ENCODE peak calls at places on chromosomes 2 and 18, in eight cellular contexts. J is coronary artery; T is HL-60; A is CD8-positive, alpha-beta T cell; H is transverse colon; W is lower leg skin; O is tibial nerve; P is AG04450. C is an unnamed sample.

GRCh38 chr2:176491172-176491904 is 222.1 kb downstream of the MTX2 start:
- DNase-seq in J (peak; percentile 82), T (no peak), A (peak; percentile 42), H (no peak), W (peak; percentile 91), O (peak; percentile 68), P (peak; percentile 97), C (no peak)

GRCh38 chr18:10142496-10143160 is 228.8 kb downstream of the VAPA start:
- DNase-seq in J (no peak), T (no peak), A (no peak), H (no peak), W (peak; percentile 78), O (no peak), P (no peak), C (no peak)

GRCh38 chr18:54218299-54218698 is 6.2 kb downstream of the MBD2 start:
- DNase-seq in J (no peak), T (no peak), A (no peak), H (no peak), W (no peak), O (no peak), P (no peak), C (no peak)

GRCh38 chr2:25981596-25982272 is 563 bp downstream of the KIF3C start:
- DNase-seq in J (no peak), T (peak; percentile 35), A (no peak), H (no peak), W (no peak), O (no peak), P (no peak), C (peak; percentile 24)

GRCh38 chr2:167506395-167506794 is 618.1 kb downstream of the XIRP2 start:
- DNase-seq in J (no peak), T (no peak), A (no peak), H (no peak), W (no peak), O (no peak), P (peak; percentile 1), C (no peak)

GRCh38 chr2:129923265-129924141 is 56.0 kb upstream of the RAB6C start:
- DNase-seq in J (no peak), T (peak; percentile 4), A (no peak), H (no peak), W (peak; percentile 78), O (peak; percentile 40), P (no peak), C (peak; percentile 79)

GRCh38 chr2:151974997-151975396 is 123.8 kb downstream of the CACNB4 start:
- DNase-seq in J (no peak), T (no peak), A (no peak), H (no peak), W (no peak), O (no peak), P (no peak), C (no peak)

GRCh38 chr2:106115250-106115649 is 78.9 kb downstream of the UXS1 start:
- DNase-seq in J (no peak), T (peak; percentile 6), A (no peak), H (no peak), W (no peak), O (no peak), P (no peak), C (no peak)

GRCh38 chr2:31354837-31355236 is 59.7 kb downstream of the XDH start:
- DNase-seq in J (no peak), T (no peak), A (no peak), H (no peak), W (no peak), O (no peak), P (no peak), C (no peak)

GRCh38 chr2:117785740-117786139 is 28.8 kb upstream of the DDX18 start:
- DNase-seq in J (no peak), T (peak; percentile 4), A (peak; percentile 25), H (peak; percentile 16), W (no peak), O (peak; percentile 6), P (peak; percentile 7), C (peak; percentile 28)

GRCh38 chr2:239366740-239367139 is 34.1 kb downstream of the HDAC4 start:
- DNase-seq in J (no peak), T (no peak), A (no peak), H (no peak), W (peak; percentile 68), O (no peak), P (no peak), C (no peak)

GRCh38 chr2:239778861-239779591 is 246.1 kb downstream of the NDUFA10 start:
- DNase-seq in J (peak; percentile 67), T (no peak), A (no peak), H (no peak), W (peak; percentile 76), O (no peak), P (no peak), C (no peak)

GRCh38 chr2:225041210-225041870 is 928 bp downstream of the DOCK10 start:
- DNase-seq in J (no peak), T (no peak), A (peak; percentile 60), H (peak; percentile 51), W (no peak), O (no peak), P (no peak), C (no peak)

GRCh38 chr2:2756886-2757285 is 425.8 kb upstream of the MYT1L start:
- DNase-seq in J (no peak), T (no peak), A (no peak), H (no peak), W (no peak), O (no peak), P (no peak), C (no peak)

GRCh38 chr2:39377226-39377939 is 59.7 kb downstream of the MAP4K3 start:
- DNase-seq in J (no peak), T (no peak), A (no peak), H (peak; percentile 35), W (no peak), O (no peak), P (no peak), C (no peak)

GRCh38 chr2:99660616-99661416 is 171.0 kb upstream of the REV1 start:
- DNase-seq in J (no peak), T (no peak), A (no peak), H (no peak), W (peak; percentile 56), O (no peak), P (no peak), C (no peak)

GRCh38 chr2:167140767-167141166 is 252.5 kb downstream of the XIRP2 start:
- DNase-seq in J (no peak), T (no peak), A (no peak), H (no peak), W (no peak), O (peak; percentile 8), P (peak; percentile 96), C (no peak)

DNA sequence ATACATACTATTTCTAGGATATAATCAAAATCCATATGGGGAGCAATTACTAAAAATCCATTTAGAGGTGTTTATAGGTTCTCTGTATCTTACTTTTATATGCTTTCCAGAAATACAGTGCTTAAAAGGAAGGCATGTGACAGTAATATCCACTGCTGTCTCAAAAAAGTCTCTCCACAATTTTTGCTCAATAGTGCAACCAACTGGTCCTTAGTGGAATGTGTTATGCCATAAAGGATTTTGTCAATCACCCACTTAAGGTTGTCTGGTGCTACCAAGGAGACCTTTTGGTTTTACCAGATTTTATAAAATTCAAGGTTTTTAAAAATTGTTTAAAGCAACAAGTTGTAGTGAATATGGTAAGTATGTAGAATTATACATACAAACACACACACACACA is 328.5 kb upstream of the DSEL start:
- DNase-seq in J (no peak), T (no peak), A (no peak), H (no peak), W (no peak), O (no peak), P (no peak), C (no peak)
- TF ChIP-seq CTCF in J (no peak), T (no peak), A (no peak), H (no peak), W (no peak), O (no peak), P (no peak), C (no peak)

GRCh38 chr2:230075988-230076631 is 7.4 kb upstream of the SLC16A14 start:
- DNase-seq in J (no peak), T (no peak), A (no peak), H (no peak), W (no peak), O (no peak), P (no peak), C (no peak)
- TF ChIP-seq CTCF in J (no peak), T (no peak), A (no peak), H (no peak), W (no peak), O (no peak), P (no peak), C (no peak)

GRCh38 chr2:195573314-195573713 is 83.7 kb upstream of the SLC39A10 start:
- DNase-seq in J (no peak), T (no peak), A (no peak), H (no peak), W (no peak), O (no peak), P (no peak), C (no peak)

GRCh38 chr2:195575021-195575420 is 82.0 kb upstream of the SLC39A10 start:
- DNase-seq in J (no peak), T (no peak), A (no peak), H (no peak), W (no peak), O (no peak), P (no peak), C (no peak)

GRCh38 chr2:195574305-195574704 is 82.7 kb upstream of the SLC39A10 start:
- DNase-seq in J (no peak), T (no peak), A (no peak), H (no peak), W (no peak), O (no peak), P (no peak), C (no peak)

GRCh38 chr2:195572894-195573293 is 84.1 kb upstream of the SLC39A10 start:
- DNase-seq in J (no peak), T (no peak), A (no peak), H (no peak), W (no peak), O (no peak), P (no peak), C (no peak)

GRCh38 chr2:195575879-195576391 is 81.1 kb upstream of the SLC39A10 start:
- DNase-seq in J (no peak), T (no peak), A (no peak), H (peak; percentile 33), W (no peak), O (peak; percentile 24), P (no peak), C (no peak)
- TF ChIP-seq CTCF in J (no peak), T (no peak), A (peak; percentile 6), H (no peak), W (no peak), O (peak; percentile 15), P (no peak), C (no peak)

GRCh38 chr2:10170256-10170655 is 47.7 kb downstream of the RRM2 start:
- DNase-seq in J (no peak), T (no peak), A (no peak), H (no peak), W (no peak), O (no peak), P (no peak), C (no peak)

GRCh38 chr2:10169581-10169980 is 47.0 kb downstream of the RRM2 start:
- DNase-seq in J (no peak), T (no peak), A (no peak), H (no peak), W (no peak), O (no peak), P (no peak), C (no peak)

GRCh38 chr2:10167316-10167715 is 44.8 kb downstream of the RRM2 start:
- DNase-seq in J (no peak), T (no peak), A (no peak), H (no peak), W (no peak), O (no peak), P (no peak), C (no peak)

GRCh38 chr2:10171006-10171800 is 48.7 kb downstream of the RRM2 start:
- DNase-seq in J (no peak), T (no peak), A (no peak), H (no peak), W (no peak), O (no peak), P (no peak), C (no peak)

GRCh38 chr2:10169053-10169578 is 46.6 kb downstream of the RRM2 start:
- DNase-seq in J (no peak), T (no peak), A (no peak), H (no peak), W (no peak), O (no peak), P (no peak), C (no peak)
- TF ChIP-seq CTCF in J (no peak), T (no peak), A (no peak), H (no peak), W (no peak), O (no peak), P (no peak), C (no peak)

C was measured in progenitor cell of endocrine pancreas.